ENCODE peak calls at places on chromosomes 13 and 19, in five cellular contexts. One of them, this sample, is unnamed.

GRCh38 chr19:29872224-29872731 is 60.5 kb downstream of the CCNE1 start:
- DNase-seq in SK-N-SH: peak; percentile 49
- DNase-seq in A549: no peak
- DNase-seq in IMR-90: no peak
- DNase-seq in WTC11: peak; percentile 49
- DNase-seq in this sample: no peak

GRCh38 chr19:55360902-55361301 is 2.2 kb downstream of the GARIN5B start:
- DNase-seq in IMR-90: no peak
- DNase-seq in SK-N-SH: no peak
- DNase-seq in A549: no peak
- DNase-seq in WTC11: no peak
- DNase-seq in this sample: no peak

GRCh38 chr19:6503407-6504201 is 1.5 kb upstream of the TUBB4A start:
- DNase-seq in SK-N-SH: no peak
- DNase-seq in IMR-90: no peak
- DNase-seq in WTC11: no peak
- DNase-seq in A549: no peak
- DNase-seq in this sample: no peak

GRCh38 chr19:50831026-50831396 is 2.4 kb downstream of the KLK15 start:
- DNase-seq in A549: no peak
- DNase-seq in WTC11: no peak
- DNase-seq in IMR-90: no peak
- DNase-seq in SK-N-SH: no peak
- DNase-seq in this sample: no peak

GRCh38 chr19:11530432-11530831 is 1.5 kb upstream of the ECSIT start:
- DNase-seq in IMR-90: peak; percentile 78
- DNase-seq in WTC11: peak; percentile 81
- DNase-seq in A549: peak; percentile 56
- DNase-seq in SK-N-SH: peak; percentile 89
- DNase-seq in this sample: peak; percentile 95

GRCh38 chr13:39451301-39451700 is 151.7 kb downstream of the LHFPL6 start:
- DNase-seq in A549: no peak
- DNase-seq in IMR-90: peak; percentile 16
- DNase-seq in SK-N-SH: no peak
- DNase-seq in WTC11: no peak
- DNase-seq in this sample: no peak

GRCh38 chr19:1489463-1489971 is 633 bp downstream of the PCSK4 start:
- DNase-seq in A549: no peak
- DNase-seq in IMR-90: no peak
- DNase-seq in WTC11: no peak
- DNase-seq in SK-N-SH: peak; percentile 25
- DNase-seq in this sample: no peak

GRCh38 chr13:91369432-91369831 is 21.9 kb downstream of the MIR17HG start:
- DNase-seq in SK-N-SH: no peak
- DNase-seq in WTC11: no peak
- DNase-seq in A549: no peak
- DNase-seq in IMR-90: peak; percentile 28
- DNase-seq in this sample: no peak

GRCh38 chr13:99895428-99895998 is 76.1 kb downstream of the ZIC5 start:
- DNase-seq in IMR-90: no peak
- DNase-seq in WTC11: no peak
- DNase-seq in A549: no peak
- DNase-seq in SK-N-SH: peak; percentile 61
- DNase-seq in this sample: no peak

GRCh38 chr19:51971624-51972023 is 15.0 kb downstream of the ZNF350 start:
- DNase-seq in SK-N-SH: no peak
- DNase-seq in WTC11: no peak
- DNase-seq in IMR-90: peak; percentile 13
- DNase-seq in A549: no peak
- DNase-seq in this sample: no peak

GRCh38 chr19:32201661-32202060 is 143.7 kb upstream of the ZNF507 start:
- DNase-seq in IMR-90: no peak
- DNase-seq in WTC11: no peak
- DNase-seq in SK-N-SH: no peak
- DNase-seq in A549: no peak
- DNase-seq in this sample: no peak

GRCh38 chr13:93690139-93690538 is 463.5 kb downstream of the GPC6 start:
- DNase-seq in SK-N-SH: no peak
- DNase-seq in WTC11: no peak
- DNase-seq in A549: no peak
- DNase-seq in IMR-90: peak; percentile 46
- DNase-seq in this sample: peak; percentile 10

GRCh38 chr19:12788682-12789097 is 2.6 kb upstream of the JUNB start:
- DNase-seq in SK-N-SH: peak; percentile 88
- DNase-seq in IMR-90: peak; percentile 75
- DNase-seq in WTC11: peak; percentile 53
- DNase-seq in A549: no peak
- DNase-seq in this sample: peak; percentile 41

DNA sequence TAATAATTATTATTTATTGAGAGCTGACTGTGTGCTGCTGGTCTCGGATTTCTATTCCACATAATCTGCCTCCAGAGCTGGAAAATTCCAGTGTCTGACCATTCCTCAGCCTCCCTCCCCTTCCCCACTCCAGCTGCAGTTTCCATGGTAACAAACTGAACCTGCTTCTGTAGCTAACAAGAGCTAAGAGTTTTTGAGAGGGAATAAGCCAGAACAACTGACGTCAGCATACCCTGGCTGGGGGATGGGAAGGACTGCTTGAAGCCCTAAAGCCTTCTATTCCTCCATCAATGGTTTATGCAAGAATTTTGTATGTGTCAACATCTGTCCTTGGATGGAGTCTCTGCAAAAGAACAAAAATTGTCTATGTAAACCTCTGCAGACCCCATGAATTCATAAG is 26.0 kb upstream of the PEG3 start:
- DNase-seq in IMR-90: no peak
- DNase-seq in SK-N-SH: peak; percentile 17
- DNase-seq in A549: no peak
- DNase-seq in WTC11: no peak
- DNase-seq in this sample: no peak
- TF ChIP-seq USF2 in IMR-90: no peak
- TF ChIP-seq USF2 in SK-N-SH: no peak
- TF ChIP-seq USF2 in A549: no peak
- TF ChIP-seq USF2 in WTC11: no peak
- TF ChIP-seq USF2 in this sample: no peak

GRCh38 chr13:73754241-73754640 is 380.0 kb downstream of the KLF12 start:
- DNase-seq in A549: no peak
- DNase-seq in WTC11: no peak
- DNase-seq in SK-N-SH: no peak
- DNase-seq in IMR-90: no peak
- DNase-seq in this sample: no peak
- TF ChIP-seq USF2 in A549: no peak
- TF ChIP-seq USF2 in WTC11: no peak
- TF ChIP-seq USF2 in SK-N-SH: no peak
- TF ChIP-seq USF2 in IMR-90: no peak
- TF ChIP-seq USF2 in this sample: no peak

GRCh38 chr13:23797276-23797903 is 91.8 kb downstream of the MIPEP start:
- DNase-seq in A549: no peak
- DNase-seq in WTC11: no peak
- DNase-seq in IMR-90: no peak
- DNase-seq in SK-N-SH: no peak
- DNase-seq in this sample: no peak

GRCh38 chr13:23801141-23801540 is 88.1 kb downstream of the MIPEP start:
- DNase-seq in IMR-90: no peak
- DNase-seq in A549: no peak
- DNase-seq in SK-N-SH: no peak
- DNase-seq in WTC11: no peak
- DNase-seq in this sample: no peak

GRCh38 chr13:23796546-23796945 is 92.7 kb downstream of the MIPEP start:
- DNase-seq in IMR-90: peak; percentile 49
- DNase-seq in A549: no peak
- DNase-seq in SK-N-SH: no peak
- DNase-seq in WTC11: no peak
- DNase-seq in this sample: peak; percentile 34

GRCh38 chr13:23804166-23804565 is 85.0 kb downstream of the MIPEP start:
- DNase-seq in A549: no peak
- DNase-seq in SK-N-SH: no peak
- DNase-seq in WTC11: no peak
- DNase-seq in IMR-90: no peak
- DNase-seq in this sample: no peak

DNA sequence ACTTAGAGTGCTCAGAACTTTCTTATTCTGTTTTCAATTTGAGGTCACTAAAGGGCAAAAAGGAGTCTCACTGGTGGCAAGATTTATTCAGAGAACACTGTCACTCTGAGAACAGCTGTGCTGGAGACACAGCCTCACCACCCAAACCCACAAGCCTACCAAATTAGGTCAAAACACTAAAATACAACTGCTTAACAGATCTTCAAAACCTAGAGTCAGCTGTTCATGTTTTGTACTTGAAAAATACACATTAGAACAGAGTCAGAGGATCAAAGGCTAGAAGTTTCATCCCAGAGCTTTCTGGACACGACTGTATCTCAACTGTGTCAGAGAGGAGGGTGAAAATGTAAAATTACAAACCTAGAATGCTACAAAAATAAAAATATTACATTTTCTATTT is 89.3 kb downstream of the MIPEP start:
- DNase-seq in WTC11: no peak
- DNase-seq in IMR-90: peak; percentile 38
- DNase-seq in A549: no peak
- DNase-seq in SK-N-SH: no peak
- DNase-seq in this sample: no peak
- TF ChIP-seq USF2 in WTC11: no peak
- TF ChIP-seq USF2 in IMR-90: no peak
- TF ChIP-seq USF2 in A549: no peak
- TF ChIP-seq USF2 in SK-N-SH: no peak
- TF ChIP-seq USF2 in this sample: no peak

DNA sequence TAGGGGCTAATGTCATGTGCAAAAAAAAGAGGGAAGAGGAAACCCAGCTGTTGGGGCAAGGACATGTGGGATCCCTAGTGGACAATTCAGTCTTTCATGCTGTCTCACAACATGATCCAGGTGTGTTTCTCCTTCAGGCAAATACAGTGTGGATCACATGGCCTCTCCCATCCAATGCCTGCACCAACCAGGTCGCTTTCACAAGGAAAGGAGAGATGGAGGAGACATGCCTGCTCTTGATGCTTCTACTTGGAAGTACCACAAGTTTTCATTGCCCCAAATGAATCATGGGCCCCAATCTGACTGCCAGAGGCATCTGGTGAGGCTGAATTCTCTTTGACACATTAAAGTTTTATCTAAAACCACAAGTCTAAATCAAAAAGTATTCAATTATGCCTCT is 82.1 kb downstream of the DLEU7 start:
- DNase-seq in IMR-90: no peak
- DNase-seq in A549: no peak
- DNase-seq in WTC11: no peak
- DNase-seq in SK-N-SH: no peak
- DNase-seq in this sample: no peak
- TF ChIP-seq USF2 in IMR-90: no peak
- TF ChIP-seq USF2 in A549: no peak
- TF ChIP-seq USF2 in WTC11: no peak
- TF ChIP-seq USF2 in SK-N-SH: no peak
- TF ChIP-seq USF2 in this sample: no peak

GRCh38 chr13:54975676-54976075 is 1947.1 kb downstream of the OLFM4 start:
- DNase-seq in WTC11: no peak
- DNase-seq in SK-N-SH: no peak
- DNase-seq in IMR-90: no peak
- DNase-seq in A549: no peak
- DNase-seq in this sample: no peak

GRCh38 chr13:54980651-54981050 is 1952.0 kb downstream of the OLFM4 start:
- DNase-seq in WTC11: no peak
- DNase-seq in SK-N-SH: no peak
- DNase-seq in A549: no peak
- DNase-seq in IMR-90: no peak
- DNase-seq in this sample: no peak
- TF ChIP-seq USF2 in WTC11: no peak
- TF ChIP-seq USF2 in SK-N-SH: no peak
- TF ChIP-seq USF2 in A549: no peak
- TF ChIP-seq USF2 in IMR-90: no peak
- TF ChIP-seq USF2 in this sample: no peak

This sample was measured in HepG2.